ENCODE peak calls at places on chromosomes 1 and 21, in eight cellular contexts. S is CD8-positive, alpha-beta memory T cell; T is effector memory CD4-positive, alpha-beta T cell; Y is heart right ventricle; M is lung; P is small intestine; A is endodermal cell; X is body of pancreas. B is an unnamed sample. For H3K27me3 and H3K4me1, the result is how much of the 10 kb centered on the place peaks cover.

GRCh38 chr1:77473690-77474089 is 191.9 kb downstream of the AK5 start:
- DNase-seq in T (no peak), S (no peak), M (no peak), Y (no peak), P (no peak), X (no peak), A (no peak), B (no peak)

GRCh38 chr1:30744060-30744756 is 13.4 kb downstream of the LAPTM5 start:
- DNase-seq in P (peak), A (no peak), X (no peak), M (no peak), T (peak), S (peak), Y (no peak), B (peak)

GRCh38 chr1:2967881-2968280 is 53.4 kb upstream of the ACTRT2 start:
- DNase-seq in T (no peak), X (peak), P (no peak), Y (no peak), A (no peak), M (no peak), S (no peak), B (no peak)

GRCh38 chr1:203870256-203870655 is 8.9 kb downstream of the SNRPE start:
- DNase-seq in A (no peak), P (no peak), T (no peak), X (no peak), S (no peak), M (no peak), Y (no peak), B (no peak)

GRCh38 chr1:5682626-5683235 is 309.5 kb downstream of the NPHP4 start:
- DNase-seq in S (no peak), Y (no peak), M (no peak), P (no peak), X (no peak), A (no peak), T (no peak), B (no peak)

GRCh38 chr1:107051266-107051665 is 5.2 kb upstream of the PRMT6 start:
- DNase-seq in T (no peak), S (no peak), P (no peak), M (no peak), Y (no peak), X (no peak), A (no peak), B (no peak)

GRCh38 chr1:156601122-156601830 is at the start of gene GPATCH4:
- DNase-seq in P (peak), T (peak), X (peak), Y (peak), S (peak), M (peak), A (peak), B (peak)

GRCh38 chr1:94048413-94049164 is 72.4 kb downstream of the ABCA4 start:
- DNase-seq in Y (peak), X (no peak), S (no peak), T (no peak), A (peak), M (no peak), P (no peak), B (no peak)

GRCh38 chr1:45569962-45570581 is 13.8 kb upstream of the NASP start:
- DNase-seq in X (peak), M (peak), T (peak), Y (peak), P (peak), A (peak), S (peak), B (peak)

GRCh38 chr1:2320760-2321159 is 70.6 kb downstream of the MORN1 start:
- DNase-seq in S (no peak), A (no peak), P (no peak), Y (no peak), T (no peak), X (no peak), M (no peak), B (no peak)

GRCh38 chr21:15667010-15667409 is 62.8 kb upstream of the USP25 start:
- DNase-seq in T (no peak), Y (no peak), A (no peak), P (no peak), M (no peak), X (no peak), S (no peak), B (no peak)

GRCh38 chr21:15856813-15857212 is 127.0 kb downstream of the USP25 start:
- DNase-seq in M (no peak), S (no peak), Y (no peak), A (no peak), P (no peak), T (no peak), X (no peak), B (no peak)

GRCh38 chr21:29208666-29209059 is 78.2 kb downstream of the MAP3K7CL start:
- DNase-seq in S (no peak), Y (no peak), M (no peak), P (no peak), A (no peak), X (no peak), T (no peak), B (no peak)

GRCh38 chr1:15178571-15179484 is 25.3 kb downstream of the TMEM51 start:
- DNase-seq in T (no peak), Y (no peak), S (no peak), P (no peak), X (peak), A (no peak), M (no peak), B (no peak)

GRCh38 chr1:212211371-212211770 is 73.8 kb upstream of the PPP2R5A start:
- DNase-seq in T (no peak), S (no peak), X (no peak), A (no peak), Y (no peak), P (no peak), M (no peak), B (no peak)

GRCh38 chr1:199723557-199723956 is 304.0 kb upstream of the NR5A2 start:
- DNase-seq in S (no peak), X (no peak), T (no peak), P (no peak), M (no peak), Y (no peak), A (no peak), B (no peak)

GRCh38 chr1:84260852-84261518 is 40.5 kb upstream of the SAMD13 start:
- DNase-seq in S (no peak), Y (no peak), P (peak), A (no peak), M (no peak), T (no peak), X (peak), B (no peak)

GRCh38 chr1:201737350-201738060 is 91.5 kb upstream of the IPO9 start:
- DNase-seq in M (no peak), S (no peak), X (no peak), Y (peak), A (peak), P (no peak), T (no peak), B (no peak)

GRCh38 chr1:32464716-32465540 is at the start of gene ZBTB8B:
- DNase-seq in P (peak), T (no peak), Y (peak), X (peak), S (no peak), M (peak), A (peak), B (no peak)

GRCh38 chr1:230307213-230307612 is 118.9 kb downstream of the PGBD5 start:
- DNase-seq in Y (no peak), M (no peak), A (no peak), X (no peak), P (no peak), T (no peak), S (no peak), B (no peak)

GRCh38 chr1:81920245-81920740 is 119.6 kb downstream of the ADGRL2 start:
- DNase-seq in X (peak), M (no peak), S (no peak), P (no peak), A (peak), Y (peak), T (no peak), B (no peak)

GRCh38 chr1:190479537-190479936 is 1.9 kb upstream of the BRINP3 start:
- DNase-seq in Y (no peak), S (no peak), M (no peak), X (no peak), P (peak), T (no peak), A (no peak), B (no peak)

GRCh38 chr1:29234471-29234870 is 1.9 kb upstream of the PTPRU start:
- DNase-seq in P (no peak), M (no peak), Y (no peak), X (no peak), A (no peak), T (no peak), S (no peak), B (no peak)

GRCh38 chr1:6971699-6972098 is 186.4 kb downstream of the CAMTA1 start:
- DNase-seq in T (no peak), P (no peak), M (no peak), X (no peak), A (peak), Y (no peak), S (no peak), B (no peak)

GRCh38 chr1:54275349-54275748 is 75.4 kb downstream of the MRPL37 start:
- DNase-seq in Y (peak), P (no peak), T (no peak), S (no peak), M (peak), A (peak), X (peak), B (no peak)

GRCh38 chr1:89035080-89035479 is 12.4 kb upstream of the GBP3 start:
- DNase-seq in A (no peak), S (no peak), T (no peak), P (peak), X (no peak), Y (no peak), M (no peak), B (no peak)

GRCh38 chr1:95006681-95007080 is 66.1 kb downstream of the ALG14 start:
- DNase-seq in A (no peak), M (no peak), X (no peak), S (no peak), T (no peak), P (no peak), Y (no peak), B (no peak)

GRCh38 chr1:32390904-32391480 is 3.2 kb downstream of the BSDC1 start:
- DNase-seq in S (no peak), Y (no peak), P (no peak), M (no peak), A (no peak), X (no peak), T (no peak), B (no peak)

GRCh38 chr1:239247299-239247698 is 139.1 kb upstream of the CHRM3 start:
- DNase-seq in X (no peak), A (no peak), S (no peak), Y (no peak), T (no peak), M (no peak), P (no peak), B (no peak)

GRCh38 chr1:155001438-155001687 is 1.2 kb upstream of the ZBTB7B start:
- DNase-seq in T (no peak), M (no peak), A (no peak), X (no peak), S (no peak), Y (no peak), P (no peak), B (no peak)

GRCh38 chr1:224851210-224851849 is 78.1 kb upstream of the DNAH14 start:
- DNase-seq in P (peak), T (no peak), A (peak), Y (peak), M (peak), S (peak), X (peak), B (peak)

GRCh38 chr1:84271452-84272273 is 29.8 kb upstream of the SAMD13 start:
- DNase-seq in P (peak), S (no peak), X (no peak), A (no peak), Y (no peak), T (no peak), M (no peak), B (peak)

GRCh38 chr21:44516342-44516741 is 23.7 kb downstream of the KRTAP10-1 start:
- DNase-seq in M (no peak), P (no peak), X (no peak), A (no peak), S (no peak), T (no peak), Y (no peak), B (no peak)

GRCh38 chr21:44518684-44519083 is 21.3 kb downstream of the KRTAP10-1 start:
- DNase-seq in M (no peak), T (no peak), X (no peak), Y (no peak), P (no peak), S (peak), A (no peak), B (no peak)

GRCh38 chr21:44515359-44516165 is 24.4 kb downstream of the KRTAP10-1 start:
- DNase-seq in M (no peak), P (no peak), Y (no peak), A (no peak), T (no peak), S (peak), X (no peak), B (no peak)

GRCh38 chr21:44516828-44517174 is 23.2 kb downstream of the KRTAP10-1 start:
- DNase-seq in M (no peak), X (no peak), S (no peak), P (no peak), T (no peak), Y (no peak), A (no peak), B (no peak)

GRCh38 chr21:44517175-44517899 is 22.7 kb downstream of the KRTAP10-1 start:
- DNase-seq in X (peak), A (peak), M (no peak), S (peak), P (peak), Y (no peak), T (no peak), B (peak)
- H3K4me3 ChIP-seq in X (peak), A (no peak), M (no peak), S (no peak), P (peak), Y (no peak), T (no peak), B (no peak)

GRCh38 chr1:153389978-153390879 is 644 bp downstream of the S100A8 start:
- DNase-seq in P (no peak), A (no peak), Y (no peak), S (no peak), M (no peak), T (no peak), X (no peak), B (no peak)
- H3K27me3 ChIP-seq in P (under half), A (under half), Y (under half), S (under half), M (under half), T (under half), X (under half), B (under half)

GRCh38 chr1:205441716-205442050 is 14.2 kb downstream of the BLACAT1 start:
- DNase-seq in P (no peak), T (no peak), A (peak), X (no peak), Y (no peak), M (no peak), S (no peak), B (no peak)

GRCh38 chr1:205443585-205444299 is 12.1 kb downstream of the BLACAT1 start:
- DNase-seq in P (no peak), M (no peak), T (no peak), Y (no peak), X (no peak), S (no peak), A (peak), B (no peak)

GRCh38 chr1:205441318-205441633 is 14.6 kb downstream of the BLACAT1 start:
- DNase-seq in T (no peak), X (no peak), S (no peak), M (no peak), Y (no peak), A (no peak), P (no peak), B (no peak)

GRCh38 chr1:205440476-205441317 is 15.1 kb downstream of the BLACAT1 start:
- DNase-seq in M (peak), A (peak), S (peak), P (peak), X (peak), Y (peak), T (peak), B (peak)

DNA sequence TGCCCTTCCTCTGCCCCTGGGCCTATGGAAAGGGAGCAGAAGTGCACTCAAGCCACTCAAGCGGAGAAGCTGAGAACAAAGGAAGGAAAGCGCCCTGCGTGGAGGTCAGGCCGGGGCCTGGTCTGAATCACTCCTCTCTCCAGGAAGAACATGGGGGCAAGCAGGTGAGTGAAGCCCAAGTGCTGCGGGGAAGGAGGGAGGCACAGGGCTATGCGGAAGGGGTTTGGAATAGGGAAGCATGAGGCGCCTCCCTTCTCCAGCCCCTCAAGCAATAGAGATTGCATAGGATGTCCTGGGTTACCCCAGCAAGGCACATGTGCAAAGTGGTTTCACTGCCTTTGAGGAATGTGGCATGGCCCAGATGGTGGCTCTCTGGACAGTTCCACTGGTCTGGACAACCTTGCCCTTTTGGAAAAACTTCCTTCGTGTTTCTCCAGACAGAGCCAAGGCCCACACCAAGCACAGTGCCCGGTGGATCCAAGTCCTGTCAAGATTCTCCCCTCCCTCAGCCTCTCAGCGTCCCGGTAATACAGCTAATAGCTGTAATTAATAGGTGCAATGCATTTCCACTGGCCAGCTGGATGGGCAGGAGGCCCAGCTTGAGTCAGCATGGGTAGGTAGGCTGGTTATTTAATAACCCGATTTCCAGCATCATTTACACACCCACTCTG is 13.7 kb downstream of the BLACAT1 start:
- DNase-seq in A (peak), S (no peak), T (no peak), Y (no peak), X (peak), P (peak), M (peak), B (no peak)
- H3K4me1 ChIP-seq in A (under half), S (under half), T (under half), Y (half or more), X (under half), P (under half), M (under half), B (under half)

GRCh38 chr1:1072849-1073742 is 1.0 kb downstream of the RNF223 start:
- DNase-seq in S (no peak), A (no peak), T (no peak), M (no peak), Y (no peak), P (no peak), X (no peak), B (no peak)

GRCh38 chr1:1072299-1072848 is 1.7 kb downstream of the RNF223 start:
- DNase-seq in A (no peak), X (no peak), Y (no peak), T (no peak), M (no peak), P (no peak), S (no peak), B (no peak)

GRCh38 chr1:1074631-1075147 is 583 bp upstream of the RNF223 start:
- DNase-seq in M (no peak), T (no peak), X (no peak), S (no peak), Y (no peak), P (no peak), A (peak), B (no peak)

GRCh38 chr1:1075148-1075935 is 1.2 kb upstream of the RNF223 start:
- DNase-seq in P (no peak), T (no peak), X (no peak), M (no peak), A (peak), Y (no peak), S (peak), B (no peak)

GRCh38 chr1:1073743-1074587 is at the start of gene RNF223:
- DNase-seq in P (peak), T (no peak), A (no peak), S (no peak), Y (no peak), X (peak), M (peak), B (no peak)
- H3K4me3 ChIP-seq in P (no peak), T (no peak), A (no peak), S (no peak), Y (no peak), X (no peak), M (no peak), B (no peak)

GRCh38 chr1:21586926-21587601 is 77.8 kb downstream of the ALPL start:
- DNase-seq in S (no peak), X (peak), A (peak), Y (peak), M (peak), P (peak), T (no peak), B (no peak)

GRCh38 chr1:21585037-21585436 is 75.8 kb downstream of the ALPL start:
- DNase-seq in X (no peak), Y (peak), P (no peak), M (no peak), A (no peak), T (no peak), S (no peak), B (no peak)

GRCh38 chr1:21587602-21587953 is 78.4 kb downstream of the ALPL start:
- DNase-seq in A (no peak), M (no peak), X (no peak), Y (no peak), T (no peak), P (no peak), S (no peak), B (no peak)

GRCh38 chr1:21586222-21586621 is 77.0 kb downstream of the ALPL start:
- DNase-seq in P (no peak), A (peak), X (no peak), S (no peak), Y (no peak), M (no peak), T (no peak), B (no peak)

DNA sequence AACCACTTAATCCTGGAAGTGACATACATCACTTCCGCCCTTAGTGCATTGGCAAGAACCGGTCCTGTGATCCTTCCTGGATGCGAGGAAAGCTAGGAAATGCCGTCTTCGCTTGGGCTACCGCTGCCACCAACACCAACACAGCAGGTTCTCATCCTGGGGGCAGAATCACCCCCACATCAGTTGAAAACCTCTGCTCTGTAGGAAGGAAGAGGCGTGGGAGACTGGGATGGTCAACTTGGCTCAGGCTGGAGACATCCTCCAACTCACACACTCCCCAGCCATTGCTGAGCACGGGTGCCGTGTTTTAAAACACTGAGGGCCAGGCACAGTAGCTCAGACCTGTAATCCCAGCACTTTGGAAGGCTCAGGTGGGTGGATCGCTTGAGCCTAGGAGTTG is 74.9 kb downstream of the ALPL start:
- DNase-seq in A (no peak), S (no peak), M (no peak), P (no peak), Y (no peak), X (no peak), T (no peak), B (no peak)
- H3K27me3 ChIP-seq in A (under half), S (under half), M (under half), P (under half), Y (under half), X (under half), T (under half), B (under half)

GRCh38 chr1:193614275-193614674 is 427.9 kb upstream of the B3GALT2 start:
- DNase-seq in S (no peak), Y (no peak), A (no peak), P (no peak), M (no peak), T (no peak), X (no peak), B (no peak)

GRCh38 chr1:193609592-193609991 is 423.2 kb upstream of the B3GALT2 start:
- DNase-seq in X (no peak), A (no peak), M (no peak), T (no peak), P (no peak), Y (no peak), S (no peak), B (no peak)

GRCh38 chr1:193614817-193615216 is 428.4 kb upstream of the B3GALT2 start:
- DNase-seq in M (no peak), P (no peak), Y (no peak), A (no peak), T (no peak), S (no peak), X (no peak), B (no peak)
- H3K4me1 ChIP-seq in M (under half), P (under half), Y (under half), A (under half), T (under half), S (under half), X (under half), B (under half)

DNA sequence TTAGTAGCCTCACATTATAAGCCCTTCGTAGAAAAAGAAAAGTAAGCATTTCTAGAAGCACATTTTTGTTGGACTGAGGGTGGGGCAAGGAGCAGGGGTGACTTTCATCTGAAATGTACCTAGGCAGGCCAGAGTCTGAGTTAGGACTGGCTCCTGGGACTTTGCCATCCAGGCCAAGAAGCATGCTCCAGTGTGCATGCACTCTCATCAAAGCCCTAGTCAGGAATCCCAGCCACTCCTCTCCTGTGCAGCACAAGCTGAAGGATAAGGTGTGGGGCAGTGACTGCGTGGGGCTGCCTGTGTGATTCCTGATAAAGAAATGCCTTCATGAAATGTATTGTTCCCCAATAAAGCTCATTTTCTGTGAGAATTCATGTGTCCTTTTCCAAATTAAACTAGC is 88.2 kb downstream of the GFI1 start:
- DNase-seq in P (no peak), Y (no peak), A (no peak), M (no peak), X (no peak), S (no peak), T (no peak), B (no peak)
- H3K4me3 ChIP-seq in P (no peak), Y (no peak), A (no peak), M (no peak), X (no peak), S (no peak), T (no peak), B (no peak)

B was measured in DND-41.